ENCODE peak calls at places on chromosomes 4 and X, in five cellular contexts. Q is cardiac fibroblast, D is ascending aorta, E is fibroblast of villous mesenchyme, O is AG04450. C is an unnamed sample.

GRCh38 chr4:185600801-185601200 is 65.5 kb upstream of the PDLIM3 start:
- DNase-seq in O (no peak), Q (peak; percentile 42), D (no peak), E (no peak), C (no peak)

GRCh38 chr4:25103423-25103822 is 56.8 kb downstream of the SEPSECS start:
- DNase-seq in E (no peak), O (no peak), D (no peak), Q (peak; percentile 74), C (no peak)

GRCh38 chrX:71439898-71440297 is 73.7 kb downstream of the TAF1 start:
- DNase-seq in O (no peak), Q (no peak), D (no peak), E (no peak), C (no peak)

GRCh38 chrX:30971761-30972603 is 82.9 kb upstream of the TAB3 start:
- DNase-seq in Q (peak; percentile 60), D (no peak), O (peak; percentile 16), E (peak; percentile 29), C (no peak)

GRCh38 chr4:68373513-68373912 is 23.6 kb upstream of the YTHDC1 start:
- DNase-seq in E (peak; percentile 60), D (peak; percentile 31), O (no peak), Q (peak; percentile 84), C (no peak)

GRCh38 chr4:41384992-41385391 is 128.3 kb downstream of the UCHL1 start:
- DNase-seq in D (no peak), O (no peak), E (no peak), Q (peak; percentile 41), C (no peak)

GRCh38 chr4:101230806-101231426 is 116.4 kb downstream of the PPP3CA start:
- DNase-seq in O (no peak), Q (no peak), E (no peak), D (no peak), C (no peak)

GRCh38 chrX:39258331-39258730 is 457.1 kb downstream of the MID1IP1 start:
- DNase-seq in D (no peak), Q (no peak), O (no peak), E (no peak), C (no peak)

GRCh38 chr4:74365761-74366160 is 816 bp downstream of the EREG start:
- DNase-seq in Q (peak; percentile 37), D (no peak), O (no peak), E (peak; percentile 6), C (no peak)

GRCh38 chr4:159069922-159070321 is 33.0 kb upstream of the RAPGEF2 start:
- DNase-seq in Q (peak; percentile 16), E (peak; percentile 4), D (no peak), O (no peak), C (no peak)

GRCh38 chrX:155819525-155819924 is 61.6 kb upstream of the VAMP7 start:
- DNase-seq in D (no peak), E (no peak), Q (no peak), O (no peak), C (no peak)

GRCh38 chrX:65463550-65463949 is 71.0 kb downstream of the LAS1L start:
- DNase-seq in O (no peak), E (peak; percentile 3), Q (peak; percentile 13), D (no peak), C (no peak)

GRCh38 chr4:138757432-138757831 is 258.1 kb upstream of the NOCT start:
- DNase-seq in E (no peak), O (no peak), D (no peak), Q (no peak), C (no peak)

GRCh38 chr4:148813289-148813688 is 371.1 kb upstream of the NR3C2 start:
- DNase-seq in E (no peak), D (no peak), Q (no peak), O (no peak), C (no peak)

DNA sequence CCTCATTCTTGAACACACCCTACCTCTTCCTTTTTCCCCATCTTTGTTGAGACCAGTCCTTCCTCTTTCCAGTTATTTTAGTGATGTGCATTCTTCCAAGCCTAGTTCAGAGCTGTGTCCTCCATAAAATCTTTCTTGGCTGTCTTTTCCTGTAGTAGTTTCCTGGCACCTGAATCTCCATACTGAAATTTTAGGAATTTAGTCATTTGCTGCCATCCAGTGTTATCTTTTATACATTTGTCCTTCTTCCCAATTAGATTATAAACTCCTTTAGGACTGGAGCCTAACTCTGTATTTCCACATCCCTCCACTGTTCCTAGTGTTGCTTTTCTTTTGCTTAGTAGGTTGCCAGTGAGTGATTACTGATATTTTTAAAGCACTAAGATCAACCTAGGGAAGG is 11.4 kb downstream of the FHIP1A start:
- DNase-seq in O (no peak), D (no peak), Q (peak; percentile 11), E (no peak), C (no peak)
- TF ChIP-seq CTCF in O (no peak), D (no peak), Q (no peak), E (no peak), C (no peak)

GRCh38 chrX:96682516-96682915 is 2.1 kb upstream of the DIAPH2 start:
- DNase-seq in D (no peak), Q (no peak), O (no peak), E (no peak), C (no peak)

GRCh38 chrX:96688789-96689188 is 4.1 kb downstream of the DIAPH2 start:
- DNase-seq in O (no peak), D (no peak), Q (no peak), E (no peak), C (no peak)

GRCh38 chrX:96685205-96686099 is 810 bp downstream of the DIAPH2 start:
- DNase-seq in E (peak; percentile 30), Q (peak; percentile 55), D (no peak), O (no peak), C (no peak)

GRCh38 chrX:96683997-96684338 is 674 bp upstream of the DIAPH2 start:
- DNase-seq in E (no peak), D (no peak), Q (no peak), O (no peak), C (no peak)

DNA sequence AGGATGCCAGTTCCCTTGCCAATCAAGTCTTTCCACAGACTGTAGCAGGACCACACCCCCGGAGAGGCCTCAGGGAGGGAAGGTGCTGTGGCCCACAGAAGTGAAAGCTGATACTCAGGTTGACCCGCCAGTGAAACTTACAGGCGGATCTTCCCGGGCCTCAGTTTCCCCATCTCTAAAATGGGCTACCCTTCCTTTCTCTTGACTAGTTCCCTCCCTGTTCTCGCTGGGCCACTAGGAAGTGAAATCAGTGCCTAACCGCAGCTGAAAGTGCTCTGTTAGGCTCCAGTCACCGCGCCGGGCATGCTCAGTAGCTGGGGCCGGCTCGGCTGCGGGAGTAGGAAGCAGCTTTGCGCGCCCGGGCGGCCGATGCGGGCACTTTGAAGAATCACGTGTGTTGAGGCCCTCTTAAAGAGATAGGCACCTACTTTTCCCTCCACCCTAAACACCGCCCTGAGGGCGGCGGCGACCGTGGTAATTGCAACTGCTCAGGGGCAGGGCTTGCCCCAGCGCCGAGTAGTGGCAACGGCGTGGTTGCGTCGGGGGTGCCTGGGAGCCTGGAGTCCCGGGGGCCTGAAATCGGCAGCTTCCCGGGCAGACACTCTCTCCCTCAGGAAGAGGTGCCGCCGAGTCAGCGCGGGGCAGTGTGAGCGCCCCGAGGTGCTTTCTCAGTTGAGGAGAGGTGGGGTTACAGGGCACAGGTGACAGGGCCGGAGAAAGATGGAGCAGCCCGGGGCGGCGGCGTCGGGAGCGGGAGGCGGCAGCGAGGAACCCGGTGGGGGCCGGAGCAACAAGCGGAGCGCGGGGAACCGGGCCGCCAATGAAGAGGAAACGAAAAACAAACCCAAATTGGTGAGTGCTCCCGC is at the start of gene DIAPH2:
- DNase-seq in O (peak; percentile 33), Q (peak; percentile 86), E (peak; percentile 76), D (peak; percentile 30), C (no peak)
- TF ChIP-seq CTCF in O (peak; percentile 19), Q (peak; percentile 21), E (no peak), D (peak; percentile 22), C (no peak)

GRCh38 chr4:29081230-29081955 is 1638.8 kb upstream of the PCDH7 start:
- DNase-seq in D (no peak), O (no peak), E (peak; percentile 3), Q (peak; percentile 6), C (no peak)
- TF ChIP-seq CTCF in D (no peak), O (peak; percentile 40), E (peak; percentile 15), Q (no peak), C (peak; percentile 34)

DNA sequence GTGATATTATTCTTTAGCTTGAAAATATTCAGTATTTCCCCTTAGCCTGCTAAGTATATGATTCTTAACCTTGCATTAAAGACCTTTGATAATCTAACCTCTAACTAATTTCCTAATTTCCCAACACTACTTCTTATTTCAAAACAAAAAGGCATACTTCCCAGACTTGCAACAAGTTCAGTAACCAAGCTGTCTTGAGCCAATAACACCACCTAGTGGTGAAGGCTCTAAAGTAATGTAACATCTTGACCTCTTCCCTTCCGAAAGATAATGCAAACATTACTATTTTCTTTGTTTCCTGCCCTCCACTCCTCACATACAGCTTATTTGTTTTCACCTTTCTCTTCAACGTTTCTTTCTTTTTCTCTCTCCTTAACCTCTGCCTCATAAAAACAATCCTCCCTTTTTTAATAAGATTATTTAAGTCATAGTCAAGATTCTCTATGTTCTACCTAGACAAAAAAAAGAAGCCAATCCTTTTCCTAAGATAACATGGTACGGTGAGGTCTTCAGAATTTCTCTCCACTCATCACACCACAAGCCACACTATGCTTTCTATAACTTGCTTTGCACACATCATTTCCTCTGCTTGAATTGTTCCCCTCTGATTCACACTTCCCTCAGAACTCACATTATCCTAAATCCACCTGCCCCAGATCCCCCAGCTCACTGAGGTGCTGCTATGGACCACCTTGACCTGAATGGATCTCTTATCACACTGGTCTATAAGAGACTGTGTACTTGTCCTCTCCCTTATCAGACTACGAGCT is 3.5 kb downstream of the FAT1 start:
- DNase-seq in D (no peak), O (no peak), Q (peak; percentile 70), E (peak; percentile 47), C (no peak)
- TF ChIP-seq CTCF in D (peak; percentile 34), O (peak; percentile 36), Q (peak; percentile 55), E (peak; percentile 50), C (peak; percentile 66)